ENCODE peak calls at places on chromosomes 1 and 21, in nine cellular contexts. R is activated CD8-positive, alpha-beta T cell treated with anti-CD3 and anti-CD28 coated beads for 36 hours; C is spleen; J is left lung; P is AG10803; Q is glutamatergic neuron; G is RWPE1; U is GM23338; T is DND-41. Y is an unnamed sample.

GRCh38 chr1:37892151-37893047 is 33.0 kb upstream of the MTF1 start:
- DNase-seq in C (no peak), U (no peak), J (no peak), P (peak), T (no peak), G (no peak), Q (no peak), R (no peak), Y (no peak)

GRCh38 chr1:115781343-115781742 is 12.8 kb upstream of the CASQ2 start:
- DNase-seq in J (no peak), G (peak), T (no peak), U (no peak), P (peak), R (no peak), C (no peak), Q (no peak), Y (no peak)

GRCh38 chr21:46517361-46517760 is 58.7 kb downstream of the DIP2A start:
- DNase-seq in R (no peak), T (no peak), Q (no peak), P (no peak), G (no peak), U (no peak), J (no peak), C (no peak), Y (no peak)

GRCh38 chr1:192476802-192477298 is 98.7 kb upstream of the RGS1 start:
- DNase-seq in G (no peak), T (no peak), P (peak), Q (no peak), C (no peak), J (peak), R (peak), U (no peak), Y (peak)

GRCh38 chr1:7046314-7046713 is 261.1 kb downstream of the CAMTA1 start:
- DNase-seq in U (peak), Q (no peak), C (no peak), G (peak), J (no peak), R (no peak), T (peak), P (peak), Y (no peak)

GRCh38 chr1:10210841-10211804 is 753 bp downstream of the KIF1B start:
- DNase-seq in P (peak), G (peak), C (peak), T (peak), J (peak), U (peak), R (peak), Q (peak), Y (peak)

GRCh38 chr1:53459321-53460175 is at the start of gene DMRTB1:
- DNase-seq in G (no peak), Q (no peak), R (no peak), C (peak), J (no peak), U (peak), T (no peak), P (no peak), Y (no peak)

GRCh38 chr1:154182342-154183044 is 9.4 kb downstream of the TPM3 start:
- DNase-seq in C (peak), J (peak), Q (peak), U (peak), G (peak), T (peak), R (peak), P (peak), Y (peak)

GRCh38 chr21:34800797-34801518 is 132.2 kb downstream of the CLIC6 start:
- DNase-seq in U (no peak), T (no peak), Q (no peak), R (peak), C (no peak), G (peak), J (no peak), P (peak), Y (no peak)

GRCh38 chr1:7578206-7578605 is 192.9 kb upstream of the VAMP3 start:
- DNase-seq in C (peak), R (no peak), P (no peak), U (no peak), J (peak), Q (no peak), G (no peak), T (no peak), Y (no peak)

GRCh38 chr1:61864501-61864900 is 122.2 kb downstream of the PATJ start:
- DNase-seq in T (no peak), P (no peak), R (no peak), G (no peak), Q (peak), C (no peak), U (no peak), J (no peak), Y (no peak)

GRCh38 chr1:27556781-27557595 is 47.0 kb downstream of the AHDC1 start:
- DNase-seq in C (peak), J (peak), R (peak), G (peak), Q (peak), T (peak), U (peak), P (peak), Y (peak)

GRCh38 chr1:95041491-95042165 is 31.1 kb downstream of the ALG14 start:
- DNase-seq in C (no peak), G (peak), R (peak), P (peak), T (peak), Q (peak), J (no peak), U (no peak), Y (peak)

GRCh38 chr1:162740755-162741154 is 49.7 kb upstream of the HSD17B7 start:
- DNase-seq in T (no peak), Q (no peak), R (no peak), U (no peak), G (no peak), P (no peak), C (no peak), J (no peak), Y (no peak)

GRCh38 chr1:170200665-170201397 is 55.1 kb downstream of the NTMT2 start:
- DNase-seq in R (no peak), G (no peak), U (no peak), P (peak), T (no peak), J (no peak), Q (no peak), C (no peak), Y (no peak)
- TF ChIP-seq CTCF in R (no peak), G (no peak), U (no peak), P (peak), T (no peak), J (no peak), Q (no peak), C (no peak), Y (no peak)

GRCh38 chr1:229158317-229159294 is 112.3 kb upstream of the RAB4A start:
- DNase-seq in T (no peak), R (no peak), J (no peak), U (no peak), G (no peak), Q (no peak), C (no peak), P (no peak), Y (no peak)

GRCh38 chr1:229153955-229154548 is 116.9 kb upstream of the RAB4A start:
- DNase-seq in G (no peak), U (no peak), J (no peak), R (no peak), P (no peak), C (no peak), T (no peak), Q (no peak), Y (no peak)

GRCh38 chr1:229159668-229160544 is 111.0 kb upstream of the RAB4A start:
- DNase-seq in G (no peak), C (no peak), U (no peak), Q (no peak), R (no peak), T (no peak), J (no peak), P (no peak), Y (no peak)

GRCh38 chr1:229155472-229155871 is 115.4 kb upstream of the RAB4A start:
- DNase-seq in R (peak), G (no peak), U (no peak), J (peak), T (no peak), C (peak), Q (no peak), P (no peak), Y (no peak)

DNA sequence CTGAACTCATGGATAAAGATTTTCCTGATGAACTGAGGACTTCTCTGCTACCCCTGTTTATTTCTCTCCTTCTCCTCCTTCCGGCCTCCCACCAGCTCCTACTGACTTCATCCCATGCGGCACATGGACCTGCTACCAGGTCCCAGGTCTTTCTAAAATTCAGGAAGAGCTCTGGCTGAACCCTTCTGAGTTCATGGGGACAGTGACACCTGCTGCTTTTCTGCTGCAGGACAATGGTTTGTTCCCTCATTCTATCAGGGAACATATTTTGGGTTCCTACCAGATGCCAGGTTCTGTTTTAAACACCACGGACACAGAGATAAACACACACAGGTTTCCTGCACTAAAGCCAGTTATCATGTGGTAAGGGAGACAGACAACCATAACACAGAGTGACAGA is 114.1 kb upstream of the RAB4A start:
- DNase-seq in Q (no peak), J (no peak), P (no peak), G (peak), T (no peak), C (no peak), R (no peak), U (peak), Y (no peak)
- TF ChIP-seq CTCF in Q (no peak), J (peak), P (peak), G (no peak), T (peak), C (no peak), R (no peak), U (peak), Y (peak)

GRCh38 chr1:30982937-30983336 is 74.4 kb upstream of the SDC3 start:
- DNase-seq in R (no peak), U (no peak), Q (no peak), T (no peak), G (no peak), J (no peak), P (peak), C (no peak), Y (peak)
- TF ChIP-seq CTCF in R (no peak), U (peak), Q (no peak), T (no peak), G (no peak), J (no peak), P (peak), C (no peak), Y (peak)

GRCh38 chr1:58155418-58156123 is 391.0 kb downstream of the OMA1 start:
- DNase-seq in J (no peak), P (peak), C (no peak), Q (peak), T (no peak), R (peak), U (peak), G (no peak), Y (no peak)
- TF ChIP-seq CTCF in J (no peak), P (peak), C (no peak), Q (peak), T (peak), R (peak), U (peak), G (no peak), Y (peak)

Y was measured in GM10248.